ENCODE peak calls at places on chromosome 1, in six cellular contexts. F is cardiac fibroblast; K is CD4-positive, alpha-beta T cell; H is lower lobe of right lung; M is CD8-positive, alpha-beta T cell; I is fibroblast of lung. T is an unnamed sample.

GRCh38 chr1:64004451-64004850 is 199.0 kb upstream of the UBE2U start:
- DNase-seq in F (no peak), K (no peak), H (no peak), M (no peak), I (peak; percentile 74), T (no peak)

GRCh38 chr1:76819976-76820375 is 47.3 kb upstream of the ST6GALNAC5 start:
- DNase-seq in F (no peak), K (no peak), H (no peak), M (no peak), I (no peak), T (no peak)

GRCh38 chr1:84847253-84848247 is 45.5 kb downstream of the LPAR3 start:
- DNase-seq in F (peak; percentile 98), K (no peak), H (peak; percentile 92), M (peak; percentile 21), I (peak; percentile 98), T (no peak)

GRCh38 chr1:204084247-204084772 is 11.4 kb downstream of the SOX13 start:
- DNase-seq in F (no peak), K (no peak), H (peak; percentile 81), M (no peak), I (no peak), T (no peak)

GRCh38 chr1:2108213-2108876 is 58.1 kb downstream of the PRKCZ start:
- DNase-seq in F (peak; percentile 51), K (no peak), H (peak; percentile 67), M (no peak), I (peak; percentile 31), T (peak; percentile 61)

GRCh38 chr1:30411206-30411605 is 312.2 kb downstream of the MATN1 start:
- DNase-seq in F (no peak), K (no peak), H (no peak), M (no peak), I (no peak), T (no peak)

GRCh38 chr1:41329662-41330587 is 31.3 kb upstream of the FOXO6 start:
- DNase-seq in F (no peak), K (no peak), H (no peak), M (no peak), I (no peak), T (no peak)

GRCh38 chr1:6257541-6258069 is 3.3 kb downstream of the GPR153 start:
- DNase-seq in F (no peak), K (no peak), H (no peak), M (no peak), I (no peak), T (no peak)

GRCh38 chr1:55337801-55338447 is 122.8 kb upstream of the USP24 start:
- DNase-seq in F (peak; percentile 84), K (no peak), H (no peak), M (no peak), I (peak; percentile 58), T (peak; percentile 65)

GRCh38 chr1:1013922-1014617 is 773 bp downstream of the ISG15 start:
- DNase-seq in F (peak; percentile 45), K (no peak), H (no peak), M (no peak), I (no peak), T (no peak)

GRCh38 chr1:202834771-202835547 is 24.2 kb downstream of the PCAT6 start:
- DNase-seq in F (no peak), K (no peak), H (no peak), M (no peak), I (no peak), T (no peak)

GRCh38 chr1:206420471-206420870 is 49.8 kb upstream of the IKBKE start:
- DNase-seq in F (no peak), K (no peak), H (no peak), M (no peak), I (peak; percentile 9), T (no peak)

GRCh38 chr1:226002667-226003501 is 3.7 kb upstream of the SDE2 start:
- DNase-seq in F (peak; percentile 77), K (no peak), H (peak; percentile 87), M (no peak), I (peak; percentile 23), T (no peak)

GRCh38 chr1:68111804-68112436 is 61.5 kb upstream of the DIRAS3 start:
- DNase-seq in F (peak; percentile 92), K (no peak), H (peak; percentile 54), M (no peak), I (peak; percentile 93), T (no peak)

GRCh38 chr1:192700834-192701271 is 64.9 kb downstream of the RGS13 start:
- DNase-seq in F (peak; percentile 87), K (no peak), H (no peak), M (no peak), I (peak; percentile 96), T (no peak)

GRCh38 chr1:32949519-32949918 is 15.1 kb downstream of the RNF19B start:
- DNase-seq in F (no peak), K (no peak), H (no peak), M (no peak), I (no peak), T (no peak)

GRCh38 chr1:178371999-178372398 is 124.8 kb downstream of the CLEC20A start:
- DNase-seq in F (no peak), K (no peak), H (no peak), M (no peak), I (peak; percentile 20), T (no peak)

GRCh38 chr1:183896466-183897026 is 91.6 kb downstream of the RGL1 start:
- DNase-seq in F (peak; percentile 71), K (no peak), H (no peak), M (no peak), I (peak; percentile 75), T (no peak)

GRCh38 chr1:174740248-174740990 is 259.3 kb upstream of the CACYBP start:
- DNase-seq in F (peak; percentile 54), K (no peak), H (no peak), M (no peak), I (peak; percentile 8), T (no peak)

DNA sequence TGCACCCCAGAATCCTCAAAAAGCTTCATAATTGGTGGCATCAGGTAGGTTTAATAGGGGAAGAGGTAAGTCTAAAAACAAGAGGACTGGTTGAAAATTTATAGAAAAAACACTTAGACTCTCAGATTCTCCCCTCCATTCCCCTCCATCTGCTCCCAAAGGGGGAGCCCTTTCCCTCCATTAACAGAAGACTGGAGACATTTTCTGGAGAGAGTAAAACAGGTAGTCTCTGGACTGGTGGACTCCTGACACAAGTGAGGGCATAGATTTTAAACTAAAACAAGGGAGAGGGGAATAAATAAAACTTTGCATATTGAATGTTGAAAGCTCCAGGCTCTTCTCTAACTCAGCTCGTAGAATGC is 54.0 kb upstream of the IPO9 start:
- DNase-seq in F (no peak), K (no peak), H (no peak), M (no peak), I (no peak), T (no peak)
- TF ChIP-seq CTCF in F (peak; percentile 25), K (no peak), H (no peak), M (no peak), I (no peak), T (no peak)

DNA sequence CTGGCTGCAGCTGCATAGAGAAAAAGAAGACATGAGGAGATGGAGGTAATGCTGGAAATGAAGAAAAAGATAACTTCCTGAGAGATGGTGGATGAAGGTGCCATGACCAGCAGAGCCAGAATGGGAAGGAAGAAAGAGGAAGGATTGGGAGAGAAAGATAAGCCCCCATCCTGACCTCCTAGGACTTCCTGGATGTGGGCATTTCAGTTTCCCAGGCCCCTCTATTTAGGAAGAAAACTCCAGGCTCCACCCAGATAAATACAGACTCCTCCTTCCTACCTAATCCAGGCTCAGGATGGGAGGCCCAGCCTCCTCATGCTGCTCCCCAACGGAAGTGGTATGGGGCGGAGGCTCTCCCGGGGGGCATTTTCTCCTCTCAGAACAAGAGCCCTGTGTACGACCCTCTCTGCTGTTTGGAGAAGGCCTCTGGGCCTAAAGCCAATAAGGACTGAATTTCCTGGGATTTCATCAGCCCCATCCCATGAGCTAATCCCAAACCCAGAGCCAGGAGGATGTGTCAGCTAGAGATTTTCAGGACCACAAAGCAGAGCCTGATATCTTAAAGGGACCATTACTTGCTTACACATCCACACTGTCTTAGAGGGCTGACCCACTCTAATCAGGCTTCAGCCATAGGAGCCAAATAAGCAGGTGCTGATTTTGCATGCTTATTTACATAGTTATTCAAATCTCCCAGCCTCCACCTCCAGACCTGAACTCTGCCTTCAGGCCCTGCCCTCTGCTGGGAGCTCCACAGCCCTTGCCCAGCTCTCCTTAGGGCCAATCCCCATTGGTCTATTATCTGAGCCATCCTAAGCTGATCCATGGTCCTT is 5.1 kb upstream of the ARHGEF2 start:
- DNase-seq in F (peak; percentile 96), K (no peak), H (no peak), M (no peak), I (peak; percentile 96), T (no peak)
- TF ChIP-seq CTCF in F (peak; percentile 3), K (no peak), H (no peak), M (no peak), I (peak; percentile 6), T (peak; percentile 35)

GRCh38 chr1:198157241-198157846 is 546 bp downstream of the NEK7 start:
- DNase-seq in F (peak; percentile 95), K (peak; percentile 75), H (peak; percentile 94), M (peak; percentile 78), I (peak; percentile 96), T (peak; percentile 88)

GRCh38 chr1:198160946-198161614 is 4.3 kb downstream of the NEK7 start:
- DNase-seq in F (no peak), K (no peak), H (no peak), M (no peak), I (no peak), T (no peak)

GRCh38 chr1:198156745-198157240 is at the start of gene NEK7:
- DNase-seq in F (peak; percentile 86), K (peak; percentile 40), H (peak; percentile 88), M (peak; percentile 47), I (peak; percentile 87), T (peak; percentile 77)

GRCh38 chr1:198157847-198158765 is 1.3 kb downstream of the NEK7 start:
- DNase-seq in F (peak; percentile 54), K (peak; percentile 28), H (no peak), M (no peak), I (peak; percentile 54), T (peak; percentile 25)

GRCh38 chr1:198158766-198159589 is 2.2 kb downstream of the NEK7 start:
- DNase-seq in F (peak; percentile 90), K (peak; percentile 78), H (peak; percentile 93), M (peak; percentile 82), I (peak; percentile 90), T (peak; percentile 85)
- TF ChIP-seq CTCF in F (no peak), K (no peak), H (no peak), M (no peak), I (no peak), T (no peak)

GRCh38 chr1:28755701-28756100 is 19.0 kb downstream of the YTHDF2 start:
- DNase-seq in F (no peak), K (no peak), H (no peak), M (no peak), I (peak; percentile 42), T (no peak)

GRCh38 chr1:28758420-28758819 is 21.7 kb downstream of the YTHDF2 start:
- DNase-seq in F (no peak), K (no peak), H (no peak), M (no peak), I (no peak), T (no peak)

GRCh38 chr1:28759257-28759656 is 22.5 kb downstream of the YTHDF2 start:
- DNase-seq in F (no peak), K (no peak), H (no peak), M (no peak), I (no peak), T (no peak)

GRCh38 chr1:28761189-28761588 is 24.4 kb downstream of the YTHDF2 start:
- DNase-seq in F (no peak), K (no peak), H (no peak), M (no peak), I (no peak), T (no peak)

DNA sequence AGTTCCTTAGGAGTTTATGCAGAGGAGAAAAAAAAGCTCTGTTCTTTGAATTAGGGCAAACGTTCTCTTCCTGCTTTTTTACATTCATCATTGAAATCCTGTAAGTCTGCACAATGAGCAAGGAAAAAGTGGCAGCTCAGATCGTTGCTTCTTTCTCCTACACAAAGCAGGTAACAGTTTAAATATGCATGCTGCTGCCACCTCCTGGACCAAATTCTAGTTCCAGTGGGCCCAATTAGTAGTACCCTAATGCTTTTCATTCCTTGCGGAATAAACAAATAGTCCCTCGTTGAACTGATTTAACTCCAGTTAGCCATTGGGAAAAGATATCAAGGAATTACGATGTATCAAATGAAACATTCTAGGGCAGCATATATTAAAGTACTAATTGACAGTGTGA is 20.1 kb downstream of the YTHDF2 start:
- DNase-seq in F (peak; percentile 18), K (no peak), H (no peak), M (no peak), I (no peak), T (no peak)
- TF ChIP-seq CTCF in F (no peak), K (peak; percentile 34), H (peak; percentile 32), M (peak; percentile 39), I (no peak), T (peak; percentile 36)

T was measured in GM13977.